ENCODE peak calls at places on chromosomes 11 and 22, in seven cellular contexts. G is HCT116; Q is HAP-1; O is CD8-positive, alpha-beta memory T cell; B is endothelial cell of umbilical vein; H is psoas muscle; L is endodermal cell. A is an unnamed sample.

GRCh38 chr11:130711193-130711592 is 205.1 kb downstream of the SNX19 start:
- DNase-seq in G (no peak), Q (no peak), B (no peak), H (no peak), L (peak; percentile 30), O (no peak), A (no peak)

GRCh38 chr11:69013009-69013951 is at the start of gene MRGPRF:
- DNase-seq in O (no peak), B (no peak), G (no peak), H (peak; percentile 94), L (peak; percentile 89), Q (no peak), A (peak; percentile 90)

GRCh38 chr22:17707526-17707925 is 66.7 kb downstream of the BID start:
- DNase-seq in H (no peak), B (peak; percentile 67), Q (no peak), G (no peak), L (no peak), O (no peak), A (no peak)

GRCh38 chr22:24810043-24810749 is 4.2 kb downstream of the SGSM1 start:
- DNase-seq in O (no peak), L (peak; percentile 63), Q (no peak), G (no peak), B (peak; percentile 55), H (no peak), A (peak; percentile 53)

GRCh38 chr11:64687204-64687603 is 35.8 kb downstream of the NRXN2 start:
- DNase-seq in L (no peak), H (peak; percentile 74), B (peak; percentile 43), O (no peak), Q (no peak), G (no peak), A (no peak)

GRCh38 chr11:121555172-121555571 is 102.4 kb upstream of the SORL1-AS1 start:
- DNase-seq in O (no peak), H (no peak), Q (no peak), L (peak; percentile 30), G (no peak), B (no peak), A (no peak)

GRCh38 chr11:11468919-11469318 is 115.9 kb upstream of the CSNK2A3 start:
- DNase-seq in L (no peak), B (no peak), G (no peak), Q (no peak), H (no peak), O (no peak), A (no peak)

GRCh38 chr11:100789500-100789899 is 102.4 kb downstream of the ARHGAP42 start:
- DNase-seq in L (no peak), H (peak; percentile 41), G (no peak), B (no peak), Q (no peak), O (no peak), A (no peak)

GRCh38 chr22:37823134-37823985 is at the start of gene GALR3:
- DNase-seq in B (no peak), O (no peak), L (no peak), Q (no peak), G (no peak), H (no peak), A (peak; percentile 71)

GRCh38 chr22:42177891-42178336 is 47.3 kb upstream of the CYP2D6 start:
- DNase-seq in L (peak; percentile 49), H (no peak), Q (no peak), O (no peak), G (no peak), B (no peak), A (no peak)

GRCh38 chr11:43589601-43590250 is 90.8 kb upstream of the HSD17B12 start:
- DNase-seq in G (no peak), L (no peak), Q (no peak), H (no peak), O (no peak), B (no peak), A (no peak)

GRCh38 chr11:74057251-74058151 is 48.6 kb upstream of the UCP3 start:
- DNase-seq in G (peak; percentile 2), Q (no peak), B (peak; percentile 29), H (no peak), L (no peak), O (no peak), A (no peak)

GRCh38 chr11:34178422-34178821 is 73.0 kb downstream of the NAT10 start:
- DNase-seq in Q (no peak), O (no peak), L (no peak), H (no peak), G (no peak), B (no peak), A (no peak)

GRCh38 chr22:29480262-29480511 is 169 bp downstream of the NEFH start:
- DNase-seq in L (no peak), H (no peak), O (no peak), Q (no peak), B (no peak), G (no peak), A (no peak)

GRCh38 chr22:29481265-29482000 is 1.4 kb downstream of the NEFH start:
- DNase-seq in G (no peak), B (no peak), Q (peak; percentile 62), O (no peak), H (peak; percentile 27), L (peak; percentile 87), A (peak; percentile 90)

GRCh38 chr22:29479417-29480261 is at the start of gene NEFH:
- DNase-seq in L (peak; percentile 63), O (no peak), G (no peak), H (no peak), B (no peak), Q (no peak), A (peak; percentile 87)

GRCh38 chr22:29482253-29482652 is 2.2 kb downstream of the NEFH start:
- DNase-seq in Q (no peak), H (no peak), G (no peak), B (no peak), L (no peak), O (no peak), A (peak; percentile 46)

GRCh38 chr22:29480512-29481264 is 670 bp downstream of the NEFH start:
- DNase-seq in H (peak; percentile 34), Q (no peak), B (peak; percentile 41), O (peak; percentile 26), L (peak; percentile 81), G (no peak), A (peak; percentile 87)
- H3K4me3 ChIP-seq in H (peak overlapping the region; percentile 42), Q (no peak overlapping the region), B (no peak overlapping the region), O (no peak overlapping the region), L (peak overlapping the region; percentile 81), G (no peak overlapping the region), A (peak overlapping the region; percentile 58)

GRCh38 chr11:114076974-114077373 is 17.5 kb downstream of the ZBTB16 start:
- DNase-seq in B (no peak), O (no peak), L (peak; percentile 58), H (no peak), Q (no peak), G (no peak), A (no peak)

GRCh38 chr11:114078423-114078822 is 18.9 kb downstream of the ZBTB16 start:
- DNase-seq in O (no peak), L (peak; percentile 75), H (no peak), B (no peak), Q (no peak), G (no peak), A (no peak)

GRCh38 chr11:114075891-114076441 is 16.5 kb downstream of the ZBTB16 start:
- DNase-seq in O (peak; percentile 32), L (peak; percentile 89), B (peak; percentile 57), Q (peak; percentile 64), H (peak; percentile 65), G (peak; percentile 6), A (peak; percentile 83)

GRCh38 chr11:114079406-114080072 is 20.0 kb downstream of the ZBTB16 start:
- DNase-seq in G (no peak), H (peak; percentile 51), O (no peak), B (no peak), Q (no peak), L (no peak), A (no peak)

DNA sequence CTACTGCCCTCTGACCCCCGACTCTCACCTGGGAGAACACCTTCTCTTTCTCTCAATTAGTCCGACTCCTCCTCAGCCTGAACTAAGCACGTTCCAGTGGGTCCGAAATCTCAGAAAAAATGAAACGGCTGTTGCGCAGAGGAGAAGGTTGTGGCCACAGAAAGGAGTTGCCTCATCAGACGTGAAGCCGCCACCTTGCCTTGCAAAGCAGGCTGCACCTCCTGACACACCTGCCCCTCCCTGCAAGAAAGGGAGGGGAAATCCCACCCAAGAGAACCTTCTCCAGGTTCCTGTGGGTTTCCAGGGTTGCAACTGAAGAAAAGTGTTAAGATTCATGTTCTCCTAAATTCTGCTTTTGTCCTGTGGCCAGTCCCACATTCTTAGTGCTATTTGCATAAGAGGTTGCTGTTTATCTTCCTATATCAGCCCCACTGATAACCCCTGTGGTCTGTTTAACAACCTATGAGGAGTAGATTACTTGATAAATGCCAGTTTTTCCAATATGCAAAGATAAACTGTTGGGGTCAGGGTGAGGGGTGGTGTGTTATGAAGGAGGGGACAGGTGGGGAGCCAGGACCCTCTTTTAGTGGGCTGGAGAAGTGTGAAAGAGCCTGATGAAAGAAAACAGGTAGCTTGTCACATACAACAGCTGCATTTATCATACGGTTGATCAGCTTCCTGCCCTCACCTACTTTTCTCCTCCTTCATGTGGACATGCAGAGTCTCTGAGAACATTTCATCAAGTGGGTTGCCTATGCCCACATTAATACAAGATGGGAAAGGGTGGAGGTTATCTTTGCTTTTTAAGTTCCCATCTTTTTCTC is 18.2 kb downstream of the ZBTB16 start:
- DNase-seq in H (no peak), G (no peak), Q (no peak), B (no peak), L (peak; percentile 73), O (peak; percentile 27), A (no peak)
- H3K36me3 ChIP-seq in H (no peaks in the 10 kb centered on the region), G (no peaks in the 10 kb centered on the region), Q (no peaks in the 10 kb centered on the region), B (no peaks in the 10 kb centered on the region), L (no peaks in the 10 kb centered on the region), O (no peaks in the 10 kb centered on the region), A (no peaks in the 10 kb centered on the region)

DNA sequence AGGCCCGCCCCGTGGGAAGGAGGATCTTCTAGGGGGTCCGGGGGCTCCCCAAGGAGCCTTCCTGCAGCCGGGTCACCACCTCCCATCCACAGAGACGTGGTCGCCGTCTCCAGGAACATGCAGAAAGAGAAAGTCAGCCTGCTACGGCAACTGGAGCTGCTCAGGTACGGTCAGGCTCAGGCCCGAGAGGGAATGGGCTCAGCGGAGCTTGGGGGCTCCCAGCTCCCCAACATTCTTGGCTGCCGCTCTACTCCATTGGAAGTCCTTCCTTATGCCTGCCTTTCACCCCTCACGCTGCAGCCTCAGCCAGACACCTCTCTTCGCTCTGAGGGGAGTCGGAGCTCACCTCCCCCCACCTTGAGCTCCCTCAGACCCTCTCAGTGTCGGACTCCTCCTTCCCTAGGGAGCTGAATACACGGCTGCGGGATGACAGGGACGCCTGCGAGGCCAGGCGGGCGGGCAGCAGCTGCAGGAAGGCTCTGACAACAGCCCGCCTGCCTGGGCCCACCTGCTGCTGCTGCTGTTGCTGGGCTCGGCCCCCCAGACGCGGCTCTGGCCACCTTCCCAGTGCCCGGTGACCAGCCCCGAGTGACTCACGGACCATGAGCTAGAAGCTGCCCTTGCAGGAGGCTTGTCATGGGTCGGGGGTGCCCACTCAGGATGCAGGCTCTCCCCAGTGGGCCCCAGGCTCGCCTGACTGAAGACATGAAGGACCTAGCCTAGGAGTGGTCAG is 1.5 kb upstream of the CD151 start:
- DNase-seq in G (no peak), B (peak; percentile 39), L (no peak), O (no peak), H (no peak), Q (no peak), A (no peak)
- H3K27me3 ChIP-seq in G (no peaks in the 10 kb centered on the region), B (no peaks in the 10 kb centered on the region), L (peaks cover 53% of the 10 kb centered on the region), O (peaks cover 20% of the 10 kb centered on the region), H (no peaks in the 10 kb centered on the region), Q (no peaks in the 10 kb centered on the region), A (peaks cover 51% of the 10 kb centered on the region)

DNA sequence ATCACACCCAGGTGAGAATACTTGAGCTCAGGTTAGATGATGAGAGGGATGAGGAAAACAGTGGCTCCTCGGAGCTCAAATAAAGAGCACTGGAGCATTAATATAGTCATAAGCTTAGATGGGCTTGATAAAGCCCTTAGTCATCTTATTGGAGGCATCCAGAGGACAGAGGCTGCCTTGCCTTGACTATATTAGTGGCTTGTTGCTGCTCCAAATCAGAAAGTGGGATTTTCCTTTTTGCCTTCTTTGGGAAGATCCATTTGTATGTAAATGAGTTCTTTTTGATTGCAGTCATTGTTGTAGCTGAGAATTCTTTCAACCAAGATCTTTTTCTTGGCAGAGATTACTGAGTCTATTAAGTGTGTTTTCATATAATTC is 18.9 kb downstream of the ADM start:
- DNase-seq in H (no peak), O (no peak), Q (no peak), B (peak; percentile 68), L (no peak), G (no peak), A (no peak)
- H3K4me3 ChIP-seq in H (no peak overlapping the region), O (no peak overlapping the region), Q (no peak overlapping the region), B (no peak overlapping the region), L (no peak overlapping the region), G (no peak overlapping the region), A (no peak overlapping the region)